ENCODE peak calls at places on chromosomes 6 and 20, in nine cellular contexts. One of them, this sample, is unnamed.
A peak's percentile ranks its signal among the peaks of the same experiment; 100 is the strongest.

GRCh38 chr20:51372966-51373365 is 169.6 kb downstream of the NFATC2 start:
- DNase-seq in CD4-positive, alpha-beta memory T cell: no peak
- DNase-seq in HFF-Myc: no peak
- DNase-seq in lung: no peak
- DNase-seq in kidney glomerular epithelial cell: no peak
- DNase-seq in RPMI7951: no peak
- DNase-seq in stimulated activated CD4-positive, alpha-beta T cell treated with anti-CD3 and anti-CD28 coated beads, Interleukin-4, amount 100 ng/mL, for 4 hours: no peak
- DNase-seq in left cardiac atrium: no peak
- DNase-seq in CD8-positive, alpha-beta T cell: no peak
- DNase-seq in this sample: no peak

GRCh38 chr6:21395121-21395520 is 198.4 kb upstream of the SOX4 start:
- DNase-seq in CD4-positive, alpha-beta memory T cell: no peak
- DNase-seq in HFF-Myc: no peak
- DNase-seq in lung: no peak
- DNase-seq in kidney glomerular epithelial cell: no peak
- DNase-seq in RPMI7951: no peak
- DNase-seq in stimulated activated CD4-positive, alpha-beta T cell treated with anti-CD3 and anti-CD28 coated beads, Interleukin-4, amount 100 ng/mL, for 4 hours: no peak
- DNase-seq in left cardiac atrium: no peak
- DNase-seq in CD8-positive, alpha-beta T cell: no peak
- DNase-seq in this sample: no peak

GRCh38 chr20:51327251-51327841 is 215.2 kb downstream of the NFATC2 start:
- DNase-seq in CD4-positive, alpha-beta memory T cell: no peak
- DNase-seq in HFF-Myc: no peak
- DNase-seq in lung: no peak
- DNase-seq in kidney glomerular epithelial cell: no peak
- DNase-seq in RPMI7951: peak; percentile 96
- DNase-seq in stimulated activated CD4-positive, alpha-beta T cell treated with anti-CD3 and anti-CD28 coated beads, Interleukin-4, amount 100 ng/mL, for 4 hours: no peak
- DNase-seq in left cardiac atrium: no peak
- DNase-seq in CD8-positive, alpha-beta T cell: no peak
- DNase-seq in this sample: peak; percentile 61

GRCh38 chr6:166588691-166589333 is 2.3 kb upstream of the RAMACL start:
- DNase-seq in CD4-positive, alpha-beta memory T cell: no peak
- DNase-seq in HFF-Myc: peak; percentile 52
- DNase-seq in lung: no peak
- DNase-seq in kidney glomerular epithelial cell: peak; percentile 34
- DNase-seq in RPMI7951: peak; percentile 65
- DNase-seq in stimulated activated CD4-positive, alpha-beta T cell treated with anti-CD3 and anti-CD28 coated beads, Interleukin-4, amount 100 ng/mL, for 4 hours: no peak
- DNase-seq in left cardiac atrium: no peak
- DNase-seq in CD8-positive, alpha-beta T cell: no peak
- DNase-seq in this sample: peak; percentile 33

GRCh38 chr6:148324297-148325007 is 18.2 kb upstream of the SASH1 start:
- DNase-seq in CD4-positive, alpha-beta memory T cell: no peak
- DNase-seq in HFF-Myc: no peak
- DNase-seq in lung: no peak
- DNase-seq in kidney glomerular epithelial cell: no peak
- DNase-seq in RPMI7951: peak; percentile 44
- DNase-seq in stimulated activated CD4-positive, alpha-beta T cell treated with anti-CD3 and anti-CD28 coated beads, Interleukin-4, amount 100 ng/mL, for 4 hours: no peak
- DNase-seq in left cardiac atrium: no peak
- DNase-seq in CD8-positive, alpha-beta T cell: no peak
- DNase-seq in this sample: no peak

GRCh38 chr6:729646-730320 is 36.8 kb upstream of the EXOC2 start:
- DNase-seq in CD4-positive, alpha-beta memory T cell: no peak
- DNase-seq in HFF-Myc: no peak
- DNase-seq in lung: no peak
- DNase-seq in kidney glomerular epithelial cell: no peak
- DNase-seq in RPMI7951: no peak
- DNase-seq in stimulated activated CD4-positive, alpha-beta T cell treated with anti-CD3 and anti-CD28 coated beads, Interleukin-4, amount 100 ng/mL, for 4 hours: no peak
- DNase-seq in left cardiac atrium: no peak
- DNase-seq in CD8-positive, alpha-beta T cell: no peak
- DNase-seq in this sample: no peak

GRCh38 chr6:2404211-2404929 is 159.0 kb upstream of the GMDS start:
- DNase-seq in CD4-positive, alpha-beta memory T cell: no peak
- DNase-seq in HFF-Myc: no peak
- DNase-seq in lung: no peak
- DNase-seq in kidney glomerular epithelial cell: no peak
- DNase-seq in RPMI7951: no peak
- DNase-seq in stimulated activated CD4-positive, alpha-beta T cell treated with anti-CD3 and anti-CD28 coated beads, Interleukin-4, amount 100 ng/mL, for 4 hours: no peak
- DNase-seq in left cardiac atrium: no peak
- DNase-seq in CD8-positive, alpha-beta T cell: no peak
- DNase-seq in this sample: no peak

GRCh38 chr6:13765570-13765969 is 48.8 kb downstream of the MCUR1 start:
- DNase-seq in CD4-positive, alpha-beta memory T cell: no peak
- DNase-seq in HFF-Myc: no peak
- DNase-seq in lung: no peak
- DNase-seq in kidney glomerular epithelial cell: no peak
- DNase-seq in RPMI7951: peak; percentile 27
- DNase-seq in stimulated activated CD4-positive, alpha-beta T cell treated with anti-CD3 and anti-CD28 coated beads, Interleukin-4, amount 100 ng/mL, for 4 hours: no peak
- DNase-seq in left cardiac atrium: no peak
- DNase-seq in CD8-positive, alpha-beta T cell: no peak
- DNase-seq in this sample: no peak

GRCh38 chr20:35303735-35304431 is 11.7 kb upstream of the FAM83C start:
- DNase-seq in CD4-positive, alpha-beta memory T cell: peak; percentile 82
- DNase-seq in HFF-Myc: peak; percentile 86
- DNase-seq in lung: peak; percentile 83
- DNase-seq in kidney glomerular epithelial cell: peak; percentile 85
- DNase-seq in RPMI7951: peak; percentile 93
- DNase-seq in stimulated activated CD4-positive, alpha-beta T cell treated with anti-CD3 and anti-CD28 coated beads, Interleukin-4, amount 100 ng/mL, for 4 hours: peak; percentile 70
- DNase-seq in left cardiac atrium: peak; percentile 78
- DNase-seq in CD8-positive, alpha-beta T cell: peak; percentile 66
- DNase-seq in this sample: no peak

GRCh38 chr20:57882451-57883161 is 172.8 kb upstream of the PMEPA1 start:
- DNase-seq in CD4-positive, alpha-beta memory T cell: no peak
- DNase-seq in HFF-Myc: no peak
- DNase-seq in lung: no peak
- DNase-seq in kidney glomerular epithelial cell: no peak
- DNase-seq in RPMI7951: peak; percentile 98
- DNase-seq in stimulated activated CD4-positive, alpha-beta T cell treated with anti-CD3 and anti-CD28 coated beads, Interleukin-4, amount 100 ng/mL, for 4 hours: no peak
- DNase-seq in left cardiac atrium: no peak
- DNase-seq in CD8-positive, alpha-beta T cell: no peak
- DNase-seq in this sample: no peak

GRCh38 chr20:12482661-12483060 is 526.1 kb upstream of the SPTLC3 start:
- DNase-seq in CD4-positive, alpha-beta memory T cell: no peak
- DNase-seq in HFF-Myc: no peak
- DNase-seq in lung: no peak
- DNase-seq in kidney glomerular epithelial cell: no peak
- DNase-seq in RPMI7951: no peak
- DNase-seq in stimulated activated CD4-positive, alpha-beta T cell treated with anti-CD3 and anti-CD28 coated beads, Interleukin-4, amount 100 ng/mL, for 4 hours: no peak
- DNase-seq in left cardiac atrium: no peak
- DNase-seq in CD8-positive, alpha-beta T cell: no peak
- DNase-seq in this sample: no peak

GRCh38 chr20:15875446-15875845 is 697.8 kb downstream of the KIF16B start:
- DNase-seq in CD4-positive, alpha-beta memory T cell: no peak
- DNase-seq in HFF-Myc: no peak
- DNase-seq in lung: no peak
- DNase-seq in kidney glomerular epithelial cell: peak; percentile 20
- DNase-seq in RPMI7951: no peak
- DNase-seq in stimulated activated CD4-positive, alpha-beta T cell treated with anti-CD3 and anti-CD28 coated beads, Interleukin-4, amount 100 ng/mL, for 4 hours: no peak
- DNase-seq in left cardiac atrium: no peak
- DNase-seq in CD8-positive, alpha-beta T cell: no peak
- DNase-seq in this sample: no peak

GRCh38 chr6:157981395-157982296 is at the start of gene SYNJ2:
- DNase-seq in CD4-positive, alpha-beta memory T cell: peak; percentile 88
- DNase-seq in HFF-Myc: no peak
- DNase-seq in lung: peak; percentile 76
- DNase-seq in kidney glomerular epithelial cell: peak; percentile 69
- DNase-seq in RPMI7951: peak; percentile 85
- DNase-seq in stimulated activated CD4-positive, alpha-beta T cell treated with anti-CD3 and anti-CD28 coated beads, Interleukin-4, amount 100 ng/mL, for 4 hours: peak; percentile 79
- DNase-seq in left cardiac atrium: peak; percentile 82
- DNase-seq in CD8-positive, alpha-beta T cell: peak; percentile 77
- DNase-seq in this sample: peak; percentile 63

GRCh38 chr20:38343798-38344701 is 2.2 kb upstream of the LBP start:
- DNase-seq in CD4-positive, alpha-beta memory T cell: no peak
- DNase-seq in HFF-Myc: no peak
- DNase-seq in lung: no peak
- DNase-seq in kidney glomerular epithelial cell: no peak
- DNase-seq in RPMI7951: no peak
- DNase-seq in stimulated activated CD4-positive, alpha-beta T cell treated with anti-CD3 and anti-CD28 coated beads, Interleukin-4, amount 100 ng/mL, for 4 hours: no peak
- DNase-seq in left cardiac atrium: no peak
- DNase-seq in CD8-positive, alpha-beta T cell: no peak
- DNase-seq in this sample: no peak

GRCh38 chr20:24995741-24996448 is 3.3 kb upstream of the APMAP start:
- DNase-seq in CD4-positive, alpha-beta memory T cell: no peak
- DNase-seq in HFF-Myc: no peak
- DNase-seq in lung: no peak
- DNase-seq in kidney glomerular epithelial cell: no peak
- DNase-seq in RPMI7951: peak; percentile 43
- DNase-seq in stimulated activated CD4-positive, alpha-beta T cell treated with anti-CD3 and anti-CD28 coated beads, Interleukin-4, amount 100 ng/mL, for 4 hours: no peak
- DNase-seq in left cardiac atrium: no peak
- DNase-seq in CD8-positive, alpha-beta T cell: no peak
- DNase-seq in this sample: no peak

GRCh38 chr20:32943490-32944052 is 60.7 kb downstream of the SUN5 start:
- DNase-seq in CD4-positive, alpha-beta memory T cell: no peak
- DNase-seq in HFF-Myc: no peak
- DNase-seq in lung: no peak
- DNase-seq in kidney glomerular epithelial cell: no peak
- DNase-seq in RPMI7951: no peak
- DNase-seq in stimulated activated CD4-positive, alpha-beta T cell treated with anti-CD3 and anti-CD28 coated beads, Interleukin-4, amount 100 ng/mL, for 4 hours: no peak
- DNase-seq in left cardiac atrium: no peak
- DNase-seq in CD8-positive, alpha-beta T cell: no peak
- DNase-seq in this sample: no peak

GRCh38 chr6:72130327-72130726 is 244.0 kb downstream of the RIMS1 start:
- DNase-seq in CD4-positive, alpha-beta memory T cell: no peak
- DNase-seq in HFF-Myc: no peak
- DNase-seq in lung: no peak
- DNase-seq in kidney glomerular epithelial cell: no peak
- DNase-seq in RPMI7951: no peak
- DNase-seq in stimulated activated CD4-positive, alpha-beta T cell treated with anti-CD3 and anti-CD28 coated beads, Interleukin-4, amount 100 ng/mL, for 4 hours: no peak
- DNase-seq in left cardiac atrium: no peak
- DNase-seq in CD8-positive, alpha-beta T cell: no peak
- DNase-seq in this sample: no peak

GRCh38 chr20:15619816-15620215 is 953.4 kb downstream of the KIF16B start:
- DNase-seq in CD4-positive, alpha-beta memory T cell: no peak
- DNase-seq in HFF-Myc: no peak
- DNase-seq in lung: no peak
- DNase-seq in kidney glomerular epithelial cell: no peak
- DNase-seq in RPMI7951: peak; percentile 3
- DNase-seq in stimulated activated CD4-positive, alpha-beta T cell treated with anti-CD3 and anti-CD28 coated beads, Interleukin-4, amount 100 ng/mL, for 4 hours: no peak
- DNase-seq in left cardiac atrium: no peak
- DNase-seq in CD8-positive, alpha-beta T cell: no peak
- DNase-seq in this sample: no peak

GRCh38 chr6:156868385-156868784 is 91.2 kb downstream of the ARID1B start:
- DNase-seq in CD4-positive, alpha-beta memory T cell: no peak
- DNase-seq in HFF-Myc: no peak
- DNase-seq in lung: no peak
- DNase-seq in kidney glomerular epithelial cell: no peak
- DNase-seq in RPMI7951: no peak
- DNase-seq in stimulated activated CD4-positive, alpha-beta T cell treated with anti-CD3 and anti-CD28 coated beads, Interleukin-4, amount 100 ng/mL, for 4 hours: no peak
- DNase-seq in left cardiac atrium: no peak
- DNase-seq in CD8-positive, alpha-beta T cell: no peak
- DNase-seq in this sample: no peak

GRCh38 chr20:15200139-15200538 is 862.7 kb upstream of the FLRT3 start:
- DNase-seq in CD4-positive, alpha-beta memory T cell: no peak
- DNase-seq in HFF-Myc: no peak
- DNase-seq in lung: no peak
- DNase-seq in kidney glomerular epithelial cell: no peak
- DNase-seq in RPMI7951: no peak
- DNase-seq in stimulated activated CD4-positive, alpha-beta T cell treated with anti-CD3 and anti-CD28 coated beads, Interleukin-4, amount 100 ng/mL, for 4 hours: no peak
- DNase-seq in left cardiac atrium: no peak
- DNase-seq in CD8-positive, alpha-beta T cell: no peak
- DNase-seq in this sample: no peak

GRCh38 chr20:41178904-41179432 is 41.6 kb downstream of the PLCG1 start:
- DNase-seq in CD4-positive, alpha-beta memory T cell: no peak
- DNase-seq in HFF-Myc: no peak
- DNase-seq in lung: no peak
- DNase-seq in kidney glomerular epithelial cell: no peak
- DNase-seq in RPMI7951: no peak
- DNase-seq in stimulated activated CD4-positive, alpha-beta T cell treated with anti-CD3 and anti-CD28 coated beads, Interleukin-4, amount 100 ng/mL, for 4 hours: no peak
- DNase-seq in left cardiac atrium: peak; percentile 53
- DNase-seq in CD8-positive, alpha-beta T cell: no peak
- DNase-seq in this sample: no peak

GRCh38 chr6:158697798-158698197 is 47.9 kb downstream of the SYTL3 start:
- DNase-seq in CD4-positive, alpha-beta memory T cell: no peak
- DNase-seq in HFF-Myc: no peak
- DNase-seq in lung: no peak
- DNase-seq in kidney glomerular epithelial cell: no peak
- DNase-seq in RPMI7951: peak; percentile 49
- DNase-seq in stimulated activated CD4-positive, alpha-beta T cell treated with anti-CD3 and anti-CD28 coated beads, Interleukin-4, amount 100 ng/mL, for 4 hours: no peak
- DNase-seq in left cardiac atrium: no peak
- DNase-seq in CD8-positive, alpha-beta T cell: no peak
- DNase-seq in this sample: no peak

GRCh38 chr6:89462503-89462902 is 29.6 kb downstream of the ANKRD6 start:
- DNase-seq in CD4-positive, alpha-beta memory T cell: no peak
- DNase-seq in HFF-Myc: no peak
- DNase-seq in lung: no peak
- DNase-seq in kidney glomerular epithelial cell: no peak
- DNase-seq in RPMI7951: no peak
- DNase-seq in stimulated activated CD4-positive, alpha-beta T cell treated with anti-CD3 and anti-CD28 coated beads, Interleukin-4, amount 100 ng/mL, for 4 hours: no peak
- DNase-seq in left cardiac atrium: no peak
- DNase-seq in CD8-positive, alpha-beta T cell: no peak
- DNase-seq in this sample: no peak

GRCh38 chr6:43644940-43645612 is at the start of gene RSPH9:
- DNase-seq in CD4-positive, alpha-beta memory T cell: peak; percentile 38
- DNase-seq in HFF-Myc: no peak
- DNase-seq in lung: peak; percentile 68
- DNase-seq in kidney glomerular epithelial cell: no peak
- DNase-seq in RPMI7951: peak; percentile 81
- DNase-seq in stimulated activated CD4-positive, alpha-beta T cell treated with anti-CD3 and anti-CD28 coated beads, Interleukin-4, amount 100 ng/mL, for 4 hours: peak; percentile 60
- DNase-seq in left cardiac atrium: peak; percentile 81
- DNase-seq in CD8-positive, alpha-beta T cell: peak; percentile 33
- DNase-seq in this sample: no peak

GRCh38 chr6:43091020-43091419 is 14.9 kb downstream of the PTK7 start:
- DNase-seq in CD4-positive, alpha-beta memory T cell: no peak
- DNase-seq in HFF-Myc: no peak
- DNase-seq in lung: no peak
- DNase-seq in kidney glomerular epithelial cell: no peak
- DNase-seq in RPMI7951: no peak
- DNase-seq in stimulated activated CD4-positive, alpha-beta T cell treated with anti-CD3 and anti-CD28 coated beads, Interleukin-4, amount 100 ng/mL, for 4 hours: no peak
- DNase-seq in left cardiac atrium: no peak
- DNase-seq in CD8-positive, alpha-beta T cell: no peak
- DNase-seq in this sample: no peak

GRCh38 chr6:43682724-43683429 is 4.7 kb downstream of the MRPS18A start:
- DNase-seq in CD4-positive, alpha-beta memory T cell: no peak
- DNase-seq in HFF-Myc: no peak
- DNase-seq in lung: no peak
- DNase-seq in kidney glomerular epithelial cell: no peak
- DNase-seq in RPMI7951: no peak
- DNase-seq in stimulated activated CD4-positive, alpha-beta T cell treated with anti-CD3 and anti-CD28 coated beads, Interleukin-4, amount 100 ng/mL, for 4 hours: no peak
- DNase-seq in left cardiac atrium: no peak
- DNase-seq in CD8-positive, alpha-beta T cell: no peak
- DNase-seq in this sample: no peak

GRCh38 chr6:2688416-2689064 is 62.2 kb downstream of the MYLK4 start:
- DNase-seq in CD4-positive, alpha-beta memory T cell: no peak
- DNase-seq in HFF-Myc: peak; percentile 38
- DNase-seq in lung: no peak
- DNase-seq in kidney glomerular epithelial cell: peak; percentile 65
- DNase-seq in RPMI7951: peak; percentile 90
- DNase-seq in stimulated activated CD4-positive, alpha-beta T cell treated with anti-CD3 and anti-CD28 coated beads, Interleukin-4, amount 100 ng/mL, for 4 hours: no peak
- DNase-seq in left cardiac atrium: no peak
- DNase-seq in CD8-positive, alpha-beta T cell: no peak
- DNase-seq in this sample: peak; percentile 36

GRCh38 chr20:25005220-25005619 is 12.7 kb upstream of the APMAP start:
- DNase-seq in CD4-positive, alpha-beta memory T cell: no peak
- DNase-seq in HFF-Myc: no peak
- DNase-seq in lung: no peak
- DNase-seq in kidney glomerular epithelial cell: peak; percentile 73
- DNase-seq in RPMI7951: peak; percentile 30
- DNase-seq in stimulated activated CD4-positive, alpha-beta T cell treated with anti-CD3 and anti-CD28 coated beads, Interleukin-4, amount 100 ng/mL, for 4 hours: no peak
- DNase-seq in left cardiac atrium: no peak
- DNase-seq in CD8-positive, alpha-beta T cell: no peak
- DNase-seq in this sample: no peak

GRCh38 chr20:50218987-50219435 is 28.4 kb downstream of the CEBPB start:
- DNase-seq in CD4-positive, alpha-beta memory T cell: no peak
- DNase-seq in HFF-Myc: no peak
- DNase-seq in lung: no peak
- DNase-seq in kidney glomerular epithelial cell: peak; percentile 4
- DNase-seq in RPMI7951: no peak
- DNase-seq in stimulated activated CD4-positive, alpha-beta T cell treated with anti-CD3 and anti-CD28 coated beads, Interleukin-4, amount 100 ng/mL, for 4 hours: no peak
- DNase-seq in left cardiac atrium: no peak
- DNase-seq in CD8-positive, alpha-beta T cell: no peak
- DNase-seq in this sample: no peak

This sample was measured in AG04450.